ENCODE peak calls at places on chromosome 12, in six cellular contexts. One of them, this sample, is unnamed.

GRCh38 chr12:101229841-101230241 is 19.8 kb upstream of the SLC5A8 start:
- DNase-seq in neural progenitor cell: no peak
- DNase-seq in effector memory CD4-positive, alpha-beta T cell: no peak
- DNase-seq in central memory CD4-positive, alpha-beta T cell: no peak
- DNase-seq in frontal cortex: no peak
- DNase-seq in Peyer's patch: no peak
- DNase-seq in this sample: no peak

GRCh38 chr12:72570601-72571000 is 298.4 kb downstream of the TRHDE start:
- DNase-seq in neural progenitor cell: peak
- DNase-seq in effector memory CD4-positive, alpha-beta T cell: no peak
- DNase-seq in central memory CD4-positive, alpha-beta T cell: no peak
- DNase-seq in frontal cortex: no peak
- DNase-seq in Peyer's patch: no peak
- DNase-seq in this sample: no peak

GRCh38 chr12:52926596-52927241 is 21.8 kb upstream of the KRT8 start:
- DNase-seq in neural progenitor cell: no peak
- DNase-seq in effector memory CD4-positive, alpha-beta T cell: no peak
- DNase-seq in central memory CD4-positive, alpha-beta T cell: no peak
- DNase-seq in frontal cortex: no peak
- DNase-seq in Peyer's patch: no peak
- DNase-seq in this sample: no peak

GRCh38 chr12:14955876-14956811 is 5.3 kb downstream of the ARHGDIB start:
- DNase-seq in neural progenitor cell: no peak
- DNase-seq in effector memory CD4-positive, alpha-beta T cell: no peak
- DNase-seq in central memory CD4-positive, alpha-beta T cell: no peak
- DNase-seq in frontal cortex: no peak
- DNase-seq in Peyer's patch: no peak
- DNase-seq in this sample: no peak

GRCh38 chr12:106113446-106114083 is 25.2 kb downstream of the NUAK1 start:
- DNase-seq in neural progenitor cell: no peak
- DNase-seq in effector memory CD4-positive, alpha-beta T cell: no peak
- DNase-seq in central memory CD4-positive, alpha-beta T cell: no peak
- DNase-seq in frontal cortex: no peak
- DNase-seq in Peyer's patch: no peak
- DNase-seq in this sample: no peak

GRCh38 chr12:109761631-109761950 is 48.0 kb downstream of the FAM222A start:
- DNase-seq in neural progenitor cell: no peak
- DNase-seq in effector memory CD4-positive, alpha-beta T cell: no peak
- DNase-seq in central memory CD4-positive, alpha-beta T cell: no peak
- DNase-seq in frontal cortex: no peak
- DNase-seq in Peyer's patch: peak
- DNase-seq in this sample: no peak

GRCh38 chr12:68963456-68963859 is 30.5 kb upstream of the CPM start:
- DNase-seq in neural progenitor cell: no peak
- DNase-seq in effector memory CD4-positive, alpha-beta T cell: no peak
- DNase-seq in central memory CD4-positive, alpha-beta T cell: no peak
- DNase-seq in frontal cortex: no peak
- DNase-seq in Peyer's patch: no peak
- DNase-seq in this sample: no peak

GRCh38 chr12:91483471-91483985 is 300.9 kb upstream of the DCN start:
- DNase-seq in neural progenitor cell: no peak
- DNase-seq in effector memory CD4-positive, alpha-beta T cell: no peak
- DNase-seq in central memory CD4-positive, alpha-beta T cell: no peak
- DNase-seq in frontal cortex: no peak
- DNase-seq in Peyer's patch: no peak
- DNase-seq in this sample: no peak

GRCh38 chr12:12819752-12820311 is 6.7 kb downstream of the DDX47 start:
- DNase-seq in neural progenitor cell: no peak
- DNase-seq in effector memory CD4-positive, alpha-beta T cell: no peak
- DNase-seq in central memory CD4-positive, alpha-beta T cell: no peak
- DNase-seq in frontal cortex: no peak
- DNase-seq in Peyer's patch: no peak
- DNase-seq in this sample: peak

GRCh38 chr12:95626854-95627253 is 75.6 kb upstream of the USP44 start:
- DNase-seq in neural progenitor cell: peak
- DNase-seq in effector memory CD4-positive, alpha-beta T cell: no peak
- DNase-seq in central memory CD4-positive, alpha-beta T cell: no peak
- DNase-seq in frontal cortex: no peak
- DNase-seq in Peyer's patch: no peak
- DNase-seq in this sample: no peak